ENCODE peak calls at places on chromosome 15, in nine cellular contexts. T is activated CD4-positive, alpha-beta T cell treated with anti-CD3 and anti-CD28 coated beads for 24 hours; B is NCI-H1105; Y is T-helper 9 cell; E is NT2/D1; C is foreskin fibroblast; I is RPMI7951; Q is NCI-H1694 treated with DMSO at 0.1 percent for 48 hours; K is ELF-1. S is an unnamed sample.

GRCh38 chr15:83626171-83626802 is 27.6 kb upstream of the ADAMTSL3 start:
- DNase-seq in B (no peak), Q (no peak), I (no peak), C (no peak), Y (no peak), T (no peak), E (no peak), K (no peak), S (no peak)

GRCh38 chr15:66496951-66497501 is 536 bp downstream of the SNAPC5 start:
- DNase-seq in Q (no peak), C (no peak), E (no peak), I (no peak), T (no peak), B (no peak), K (no peak), Y (no peak), S (no peak)

GRCh38 chr15:62109457-62109856 is 42.7 kb downstream of the C2CD4A start:
- DNase-seq in Y (no peak), T (no peak), K (no peak), B (peak), E (no peak), I (no peak), Q (no peak), C (no peak), S (no peak)

GRCh38 chr15:36769110-36769509 is 189.7 kb downstream of the CDIN1 start:
- DNase-seq in Q (no peak), E (no peak), I (peak), K (no peak), B (no peak), Y (no peak), C (peak), T (no peak), S (no peak)

GRCh38 chr15:67839358-67839928 is 402 bp downstream of the RNU6-1 start:
- DNase-seq in B (peak), I (peak), E (no peak), Q (peak), T (no peak), Y (no peak), K (peak), C (no peak), S (no peak)

GRCh38 chr15:63715818-63716217 is 117.9 kb downstream of the HERC1 start:
- DNase-seq in T (no peak), Y (no peak), B (no peak), E (no peak), I (peak), K (no peak), Q (no peak), C (no peak), S (no peak)

GRCh38 chr15:59657635-59658125 is 365 bp upstream of the GTF2A2 start:
- DNase-seq in I (no peak), E (no peak), C (no peak), K (no peak), B (no peak), Q (no peak), T (no peak), Y (no peak), S (no peak)

GRCh38 chr15:47553933-47554332 is 163.4 kb upstream of the SEMA6D start:
- DNase-seq in Q (no peak), T (no peak), K (no peak), E (no peak), Y (no peak), I (no peak), C (no peak), B (no peak), S (no peak)

GRCh38 chr15:92159481-92159880 is 234.2 kb upstream of the ST8SIA2 start:
- DNase-seq in B (no peak), C (no peak), Y (no peak), E (no peak), T (no peak), K (no peak), Q (no peak), I (no peak), S (no peak)

GRCh38 chr15:78216276-78217229 is 17.8 kb downstream of the ACSBG1 start:
- DNase-seq in B (no peak), Y (no peak), E (no peak), Q (no peak), C (peak), T (no peak), K (no peak), I (peak), S (no peak)

GRCh38 chr15:82177291-82178010 is 85.1 kb downstream of the EFL1 start:
- DNase-seq in E (no peak), K (no peak), I (peak), T (no peak), Y (no peak), B (no peak), C (peak), Q (no peak), S (no peak)

GRCh38 chr15:79090487-79091203 is at the start of gene RASGRF1:
- DNase-seq in C (no peak), T (no peak), E (no peak), K (peak), Y (no peak), I (peak), Q (peak), B (no peak), S (peak)